ENCODE peak calls at places on chromosome 18, in five cellular contexts. I is stomach, R is body of pancreas, P is heart right ventricle, Y is dorsolateral prefrontal cortex. K is an unnamed sample.

GRCh38 chr18:10798727-10799435 is 273.1 kb downstream of the NAPG start:
- DNase-seq in I (no peak), R (peak; percentile 60), P (no peak), Y (no peak), K (no peak)

GRCh38 chr18:63850010-63850409 is 37.5 kb upstream of the SERPINB2 start:
- DNase-seq in I (no peak), R (no peak), P (no peak), Y (no peak), K (no peak)

GRCh38 chr18:25057491-25058050 is 294.4 kb downstream of the ZNF521 start:
- DNase-seq in I (no peak), R (no peak), P (no peak), Y (no peak), K (no peak)

GRCh38 chr18:5146093-5146492 is 51.0 kb downstream of the AKAIN1 start:
- DNase-seq in I (no peak), R (no peak), P (no peak), Y (no peak), K (no peak)

GRCh38 chr18:62741118-62741566 is 25.8 kb downstream of the PHLPP1 start:
- DNase-seq in I (no peak), R (peak; percentile 60), P (no peak), Y (no peak), K (no peak)

GRCh38 chr18:77106331-77106730 is 26.3 kb downstream of the MBP start:
- DNase-seq in I (no peak), R (no peak), P (no peak), Y (no peak), K (no peak)

GRCh38 chr18:69839989-69840388 is 107.7 kb downstream of the CD226 start:
- DNase-seq in I (no peak), R (no peak), P (no peak), Y (no peak), K (no peak)

GRCh38 chr18:45837283-45838070 is 12.0 kb downstream of the SIGLEC15 start:
- DNase-seq in I (peak; percentile 60), R (peak; percentile 59), P (peak; percentile 33), Y (no peak), K (peak; percentile 46)

GRCh38 chr18:47748093-47748796 is 182.2 kb downstream of the SMAD2 start:
- DNase-seq in I (peak; percentile 24), R (no peak), P (no peak), Y (no peak), K (no peak)

GRCh38 chr18:72871091-72871490 is 3.3 kb upstream of the NETO1 start:
- DNase-seq in I (no peak), R (no peak), P (no peak), Y (no peak), K (no peak)

GRCh38 chr18:64100136-64100922 is 48.6 kb downstream of the LINC00305 start:
- DNase-seq in I (no peak), R (no peak), P (no peak), Y (no peak), K (no peak)

GRCh38 chr18:63775166-63775730 is at the start of gene SERPINB7:
- DNase-seq in I (no peak), R (no peak), P (no peak), Y (no peak), K (no peak)

GRCh38 chr18:79070486-79070885 is 1.3 kb downstream of the ATP9B start:
- DNase-seq in I (no peak), R (no peak), P (no peak), Y (no peak), K (no peak)

GRCh38 chr18:29147944-29148343 is 971.0 kb upstream of the CDH2 start:
- DNase-seq in I (no peak), R (no peak), P (no peak), Y (no peak), K (no peak)

GRCh38 chr18:9763876-9764605 is 55.9 kb downstream of the RAB31 start:
- DNase-seq in I (no peak), R (no peak), P (no peak), Y (no peak), K (no peak)

GRCh38 chr18:32920796-32921787 is 148.3 kb upstream of the KLHL14 start:
- DNase-seq in I (no peak), R (no peak), P (no peak), Y (no peak), K (no peak)

GRCh38 chr18:26425148-26425531 is 123.2 kb downstream of the KCTD1 start:
- DNase-seq in I (no peak), R (no peak), P (no peak), Y (no peak), K (no peak)

GRCh38 chr18:60684843-60685513 is 312.4 kb upstream of the MC4R start:
- DNase-seq in I (no peak), R (no peak), P (no peak), Y (no peak), K (no peak)

GRCh38 chr18:63317982-63318881 is 1.3 kb downstream of the BCL2 start:
- DNase-seq in I (peak; percentile 63), R (peak; percentile 63), P (peak; percentile 58), Y (peak; percentile 48), K (peak; percentile 45)

GRCh38 chr18:23526516-23527063 is 23.3 kb downstream of the RMC1 start:
- DNase-seq in I (no peak), R (no peak), P (no peak), Y (no peak), K (no peak)

GRCh38 chr18:59697236-59697932 is at the start of gene CCBE1:
- DNase-seq in I (peak; percentile 79), R (peak; percentile 34), P (peak; percentile 15), Y (no peak), K (peak; percentile 79)

GRCh38 chr18:25832008-25832604 is 258.3 kb downstream of the SS18 start:
- DNase-seq in I (peak; percentile 55), R (peak; percentile 24), P (peak; percentile 59), Y (peak; percentile 59), K (peak; percentile 42)

GRCh38 chr18:8703181-8703638 is 2.1 kb upstream of the MTCL1 start:
- DNase-seq in I (no peak), R (no peak), P (no peak), Y (no peak), K (no peak)
- TF ChIP-seq CTCF in I (no peak), R (no peak), P (no peak), Y (no peak), K (no peak)

GRCh38 chr18:58616446-58616845 is 12.4 kb downstream of the ALPK2 start:
- DNase-seq in I (no peak), R (no peak), P (no peak), Y (no peak), K (no peak)
- TF ChIP-seq CTCF in I (no peak), R (no peak), P (no peak), Y (no peak), K (no peak)

GRCh38 chr18:67464499-67464898 is 52.0 kb downstream of the DSEL start:
- DNase-seq in I (no peak), R (no peak), P (no peak), Y (no peak), K (no peak)

GRCh38 chr18:67468038-67468437 is 48.5 kb downstream of the DSEL start:
- DNase-seq in I (no peak), R (no peak), P (no peak), Y (no peak), K (no peak)

GRCh38 chr18:67467188-67467587 is 49.3 kb downstream of the DSEL start:
- DNase-seq in I (no peak), R (no peak), P (no peak), Y (no peak), K (no peak)

GRCh38 chr18:67463829-67464228 is 52.7 kb downstream of the DSEL start:
- DNase-seq in I (no peak), R (no peak), P (no peak), Y (no peak), K (no peak)
- TF ChIP-seq CTCF in I (no peak), R (no peak), P (no peak), Y (peak; percentile 63), K (peak; percentile 38)

GRCh38 chr18:13216092-13216582 is 2.4 kb upstream of the LDLRAD4 start:
- DNase-seq in I (peak; percentile 81), R (peak; percentile 85), P (peak; percentile 78), Y (peak; percentile 87), K (no peak)
- TF ChIP-seq CTCF in I (no peak), R (peak; percentile 33), P (peak; percentile 49), Y (peak; percentile 92), K (peak; percentile 55)

GRCh38 chr18:12377556-12378553 is 828 bp upstream of the AFG3L2 start:
- DNase-seq in I (no peak), R (no peak), P (no peak), Y (no peak), K (no peak)
- TF ChIP-seq CTCF in I (no peak), R (no peak), P (no peak), Y (peak; percentile 49), K (peak; percentile 46)

DNA sequence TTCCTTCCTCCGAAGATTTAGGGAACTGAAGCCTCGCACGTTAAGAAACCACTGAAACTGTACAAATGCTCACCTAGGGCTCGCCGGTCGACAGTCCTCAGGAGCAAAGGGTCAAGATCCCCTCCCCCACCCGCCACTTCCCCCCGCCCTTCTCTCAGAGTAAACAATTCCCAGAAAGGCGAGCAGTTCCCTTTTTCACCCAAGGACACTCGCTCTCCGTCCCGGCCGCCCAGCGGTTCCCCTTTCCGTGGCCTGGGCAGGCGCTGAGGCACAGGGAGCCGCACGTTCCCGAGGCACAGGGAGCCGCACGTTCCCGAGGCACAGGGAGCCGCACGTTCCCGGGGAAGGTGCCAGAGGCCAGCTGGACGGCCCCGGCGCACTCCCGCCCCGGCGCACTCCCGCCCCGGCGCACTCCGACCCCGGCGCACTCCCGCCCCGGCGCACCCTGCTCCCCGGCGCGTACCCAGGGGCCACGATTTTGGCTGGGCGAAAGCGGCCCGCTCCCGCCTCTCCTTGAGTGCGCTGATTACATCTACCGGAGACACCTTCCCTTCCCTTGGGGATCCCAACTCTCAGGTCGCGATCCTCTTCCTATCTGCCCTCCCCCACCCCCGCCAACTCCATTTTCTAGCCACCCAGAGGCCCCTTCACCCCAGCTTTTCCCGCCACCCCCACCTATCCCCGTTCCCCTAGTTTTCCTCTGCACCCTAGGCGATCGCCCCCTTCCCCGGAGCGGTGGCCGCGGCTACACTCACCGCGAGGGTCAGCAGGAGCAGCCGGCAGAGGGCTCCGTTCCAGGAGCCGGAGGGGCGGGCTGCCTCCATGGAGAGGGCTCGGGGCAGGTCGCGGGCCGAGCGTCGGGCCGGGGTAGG is 837 bp downstream of the DSC2 start:
- DNase-seq in I (peak; percentile 75), R (peak; percentile 92), P (peak; percentile 66), Y (peak; percentile 46), K (peak; percentile 57)
- TF ChIP-seq CTCF in I (no peak), R (no peak), P (no peak), Y (no peak), K (peak; percentile 39)

DNA sequence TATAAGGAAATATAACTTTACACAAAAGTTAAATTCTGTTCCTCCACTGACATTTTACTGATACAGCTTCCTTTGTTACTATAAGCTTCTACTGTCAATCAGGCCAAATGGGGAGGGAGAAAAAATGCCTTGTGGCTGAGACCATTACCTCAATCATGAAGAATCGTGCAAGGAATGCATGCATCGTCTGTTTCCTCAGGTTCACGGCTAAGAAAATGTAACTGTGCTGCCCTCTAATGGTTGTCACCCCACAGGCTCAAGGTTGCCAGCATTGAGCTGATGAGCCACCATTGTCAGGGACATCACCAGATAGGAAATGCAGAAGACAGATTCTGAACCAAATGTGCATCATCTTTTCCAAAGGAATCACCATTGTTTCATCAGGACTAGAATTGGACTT is 426.9 kb downstream of the CDH2 start:
- DNase-seq in I (peak; percentile 45), R (peak; percentile 32), P (peak; percentile 29), Y (peak; percentile 39), K (peak; percentile 25)
- TF ChIP-seq CTCF in I (no peak), R (peak; percentile 31), P (no peak), Y (peak; percentile 69), K (peak; percentile 72)

GRCh38 chr18:7196421-7196820 is 34.5 kb upstream of the LRRC30 start:
- DNase-seq in I (no peak), R (no peak), P (no peak), Y (no peak), K (no peak)
- TF ChIP-seq CTCF in I (no peak), R (no peak), P (no peak), Y (no peak), K (peak; percentile 46)

K was measured in progenitor cell of endocrine pancreas.